ENCODE peak calls at places on chromosomes 11 and 22, in five cellular contexts. Z is SK-N-SH, A is neural progenitor cell, M is HCT116, S is MM.1S. T is an unnamed sample. For H3K4me1, the result is how much of the 10 kb centered on the place peaks cover.

GRCh38 chr11:12193515-12194336 is 83.3 kb downstream of the MICAL2 start:
- DNase-seq in Z (no peak), A (no peak), M (no peak), S (no peak), T (no peak)

GRCh38 chr11:22130462-22131053 is 62.3 kb upstream of the ANO5 start:
- DNase-seq in Z (peak), A (peak), M (no peak), S (peak), T (peak)

GRCh38 chr22:31082606-31083376 is 1.7 kb downstream of the SMTN start:
- DNase-seq in Z (peak), A (peak), M (peak), S (no peak), T (peak)

GRCh38 chr11:134139873-134140331 is 71.0 kb downstream of the JAM3 start:
- DNase-seq in Z (peak), A (peak), M (peak), S (peak), T (peak)

GRCh38 chr22:48701296-48702030 is 1126.2 kb downstream of the BRD1 start:
- DNase-seq in Z (no peak), A (peak), M (no peak), S (no peak), T (no peak)

GRCh38 chr22:18057568-18058209 is 20.1 kb upstream of the PEX26 start:
- DNase-seq in Z (no peak), A (no peak), M (peak), S (peak), T (peak)

GRCh38 chr22:38163844-38164577 is 17.6 kb downstream of the PLA2G6 start:
- DNase-seq in Z (peak), A (no peak), M (no peak), S (no peak), T (no peak)

GRCh38 chr11:2269601-2270321 is 627 bp downstream of the ASCL2 start:
- DNase-seq in Z (peak), A (peak), M (no peak), S (no peak), T (peak)

GRCh38 chr11:122209619-122210377 is 93.8 kb upstream of the BLID start:
- DNase-seq in Z (peak), A (no peak), M (no peak), S (no peak), T (peak)

GRCh38 chr22:26322179-26322905 is 106.7 kb upstream of the ASPHD2 start:
- DNase-seq in Z (no peak), A (no peak), M (peak), S (no peak), T (peak)

GRCh38 chr11:9601041-9601875 is 27.8 kb downstream of the WEE1 start:
- DNase-seq in Z (no peak), A (no peak), M (no peak), S (peak), T (peak)

GRCh38 chr22:44205713-44206645 is 25.3 kb downstream of the PARVG start:
- DNase-seq in Z (peak), A (no peak), M (no peak), S (no peak), T (no peak)

GRCh38 chr22:44209343-44209742 is 28.6 kb downstream of the PARVG start:
- DNase-seq in Z (no peak), A (no peak), M (no peak), S (no peak), T (no peak)

GRCh38 chr22:44207981-44208317 is 27.2 kb downstream of the PARVG start:
- DNase-seq in Z (no peak), A (no peak), M (no peak), S (no peak), T (no peak)

GRCh38 chr22:44206696-44207095 is 26.0 kb downstream of the PARVG start:
- DNase-seq in Z (peak), A (no peak), M (no peak), S (no peak), T (no peak)

DNA sequence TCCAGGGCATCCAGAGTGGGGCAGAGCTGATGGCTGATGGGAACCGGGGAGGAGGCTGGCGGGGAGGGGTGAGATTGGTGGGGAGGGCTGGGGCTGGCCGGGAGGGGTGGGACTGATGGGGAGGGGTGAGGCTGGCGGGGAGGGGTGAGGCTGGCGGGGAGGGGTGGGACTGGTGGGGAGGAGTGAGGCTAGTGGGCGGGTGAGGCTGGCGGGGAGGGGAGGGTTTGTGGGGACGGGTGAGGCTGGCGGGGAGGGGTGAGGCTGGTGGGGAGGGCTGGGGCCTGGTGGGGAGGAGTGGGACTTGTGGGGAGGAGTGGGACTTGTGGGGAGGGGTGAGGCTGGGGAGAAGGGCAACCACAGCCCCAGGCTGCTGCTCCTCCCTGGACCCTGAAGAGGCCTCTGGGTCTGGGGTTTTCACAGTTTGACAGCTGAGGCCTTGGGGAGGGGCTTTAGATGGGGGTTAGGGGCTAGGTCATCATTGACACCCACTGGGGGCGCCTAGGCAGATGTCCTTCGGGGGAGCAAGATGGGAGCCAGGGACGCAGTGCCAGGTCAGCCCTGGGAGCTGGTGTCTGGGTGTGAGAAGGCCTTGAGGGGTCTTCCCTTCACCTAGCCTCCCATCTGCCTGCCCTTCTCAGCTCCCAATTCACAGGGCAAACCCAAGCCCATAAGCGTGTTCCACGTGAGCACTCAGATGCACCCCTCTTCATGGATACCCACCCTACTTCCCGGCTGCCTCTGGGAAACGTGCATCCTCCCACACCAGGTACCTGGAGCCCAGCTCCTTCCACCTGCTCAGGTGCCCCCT is 26.7 kb downstream of the PARVG start:
- DNase-seq in Z (peak), A (no peak), M (no peak), S (no peak), T (no peak)
- TF ChIP-seq EZH2phosphoT487 in Z (no peak), A (no peak), M (no peak), S (no peak), T (no peak)

DNA sequence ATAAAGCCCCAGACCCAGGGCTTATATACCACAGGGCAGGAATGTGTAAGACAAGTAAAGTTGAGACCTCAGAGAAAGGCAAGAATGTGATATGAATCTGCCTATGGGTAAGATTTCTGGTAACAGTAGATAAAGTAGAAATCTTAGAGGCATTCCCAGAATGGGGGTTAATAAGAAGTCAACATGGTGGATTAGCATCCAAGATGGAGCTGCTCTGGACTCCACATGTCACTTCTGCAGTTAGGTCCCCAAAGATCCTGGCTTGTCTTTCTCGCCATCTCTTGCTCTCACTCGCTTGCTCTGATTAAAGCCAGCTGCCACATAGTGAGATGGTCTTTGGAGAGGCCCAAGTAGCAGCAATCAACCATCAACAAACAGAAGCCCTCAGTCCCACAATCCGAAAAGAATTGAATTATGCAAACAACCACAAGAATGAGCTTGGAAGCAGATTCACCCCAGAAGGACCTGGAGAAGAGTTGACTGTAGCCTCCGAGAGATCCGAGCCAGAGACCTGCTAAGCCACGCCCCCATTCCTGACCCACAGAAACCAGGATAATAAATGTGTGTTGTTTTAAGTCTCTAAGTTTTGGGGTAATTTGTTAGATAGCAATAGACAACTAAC is 5.4 kb upstream of the C11orf86 start:
- DNase-seq in Z (no peak), A (no peak), M (no peak), S (no peak), T (peak)
- H3K4me1 ChIP-seq in Z (under half), A (under half), M (under half), S (under half), T (half or more)

DNA sequence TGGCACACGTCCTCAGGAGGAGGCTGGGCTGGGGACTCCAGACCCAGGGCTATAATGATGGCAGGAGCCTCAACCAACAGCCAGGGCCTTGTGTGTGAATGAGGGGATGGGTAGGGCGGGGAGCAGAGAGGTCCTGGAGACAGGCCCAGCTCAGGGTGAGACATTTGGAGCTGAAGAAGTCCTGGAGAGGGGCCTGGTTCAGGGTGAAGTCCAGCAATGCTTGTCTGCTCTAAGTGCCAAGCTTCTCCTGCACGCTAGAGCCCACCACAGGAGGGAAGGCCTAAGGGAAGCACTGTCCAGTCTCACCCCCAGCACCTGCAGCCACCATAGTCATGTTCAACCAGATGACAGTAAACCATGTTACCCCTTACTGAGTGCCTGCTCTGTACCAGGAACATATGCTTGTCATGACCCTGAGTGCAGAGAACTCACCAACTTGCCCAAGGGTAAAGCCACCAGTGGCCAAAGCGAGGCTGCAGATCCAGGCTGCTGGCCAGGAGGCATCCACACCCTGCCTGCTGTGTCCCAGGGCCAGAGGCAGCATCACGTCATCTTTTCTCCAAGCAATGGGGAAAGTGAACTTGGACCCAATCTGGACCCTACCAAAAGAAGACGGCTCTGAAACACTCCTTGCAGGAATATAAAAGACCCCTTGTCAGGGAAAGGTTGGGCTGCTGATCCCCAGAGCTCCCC is 24.0 kb downstream of the LMO1 start:
- DNase-seq in Z (no peak), A (no peak), M (no peak), S (no peak), T (peak)
- TF ChIP-seq EZH2phosphoT487 in Z (no peak), A (no peak), M (no peak), S (no peak), T (no peak)

GRCh38 chr22:46203590-46203980 is 46.5 kb downstream of the CDPF1 start:
- DNase-seq in Z (no peak), A (no peak), M (no peak), S (no peak), T (no peak)
- H3K4me1 ChIP-seq in Z (under half), A (under half), M (under half), S (under half), T (under half)

DNA sequence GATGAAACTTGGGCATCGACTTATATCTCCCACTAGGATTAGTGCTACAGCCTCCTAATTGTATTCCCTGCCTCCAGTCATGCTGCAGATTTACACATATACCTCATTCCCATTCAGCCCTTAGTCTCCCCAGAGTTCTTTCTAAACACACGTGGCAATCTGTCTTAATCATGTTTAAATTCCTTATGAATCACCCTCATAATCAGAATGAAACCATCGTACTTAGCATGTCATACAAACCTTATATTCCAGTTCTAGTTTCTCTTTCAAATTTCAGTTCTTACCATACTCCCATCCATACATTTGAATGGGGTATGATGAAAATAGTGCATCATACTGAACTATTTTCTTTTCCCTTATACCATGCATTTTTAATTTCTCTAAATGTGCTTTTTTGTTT is 6.0 kb upstream of the OR10A2 start:
- DNase-seq in Z (no peak), A (no peak), M (no peak), S (no peak), T (peak)
- TF ChIP-seq EZH2phosphoT487 in Z (no peak), A (no peak), M (no peak), S (no peak), T (no peak)

GRCh38 chr11:59218893-59219292 is 6.2 kb upstream of the MPEG1 start:
- DNase-seq in Z (no peak), A (peak), M (no peak), S (no peak), T (no peak)
- H3K4me1 ChIP-seq in Z (under half), A (under half), M (under half), S (under half), T (under half)

GRCh38 chr11:128926000-128926399 is 16.7 kb downstream of the TP53AIP1 start:
- DNase-seq in Z (no peak), A (no peak), M (no peak), S (no peak), T (no peak)

GRCh38 chr11:128927683-128928336 is 14.9 kb downstream of the TP53AIP1 start:
- DNase-seq in Z (no peak), A (no peak), M (no peak), S (no peak), T (no peak)

GRCh38 chr11:128927108-128927461 is 15.6 kb downstream of the TP53AIP1 start:
- DNase-seq in Z (no peak), A (no peak), M (no peak), S (no peak), T (no peak)

GRCh38 chr11:128928400-128928799 is 14.3 kb downstream of the TP53AIP1 start:
- DNase-seq in Z (no peak), A (no peak), M (no peak), S (peak), T (peak)

DNA sequence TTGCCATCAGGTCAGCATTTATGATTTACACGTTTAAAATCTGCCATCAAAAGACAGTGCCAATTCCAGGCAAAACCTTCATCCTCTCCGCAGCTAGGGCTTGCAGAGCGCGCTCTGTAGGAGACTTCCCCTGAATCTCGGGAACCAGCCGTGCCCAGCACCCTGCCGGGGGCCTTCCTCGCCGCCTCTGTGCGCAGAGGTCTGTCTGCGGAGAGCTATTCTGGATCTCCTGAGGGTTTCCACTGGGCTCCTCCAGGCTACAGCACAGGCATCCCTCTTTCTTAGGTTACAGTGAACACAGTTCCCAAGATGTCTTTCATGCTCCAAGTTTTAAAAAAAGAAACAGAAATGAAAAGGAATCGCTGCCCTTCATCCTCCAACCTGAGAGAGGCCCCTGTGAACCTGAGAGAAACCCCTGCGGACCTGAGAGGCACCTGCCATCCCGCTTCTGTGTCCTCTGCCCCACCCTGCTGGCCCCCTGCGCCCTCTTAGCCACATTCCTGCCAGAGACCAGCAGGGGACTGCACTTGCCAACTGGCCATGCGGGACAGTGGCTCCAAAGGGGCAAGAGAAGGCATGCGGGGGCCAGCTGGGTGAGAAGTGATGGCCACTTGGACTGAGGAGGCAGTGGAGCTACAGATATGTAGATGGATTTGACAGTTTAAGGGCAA is 16.1 kb downstream of the TP53AIP1 start:
- DNase-seq in Z (no peak), A (no peak), M (no peak), S (no peak), T (no peak)
- TF ChIP-seq EZH2phosphoT487 in Z (no peak), A (no peak), M (no peak), S (no peak), T (no peak)

GRCh38 chr22:44030702-44031082 is 6.6 kb downstream of the PARVB start:
- DNase-seq in Z (no peak), A (no peak), M (no peak), S (no peak), T (no peak)
- H3K4me1 ChIP-seq in Z (under half), A (under half), M (under half), S (under half), T (under half)

GRCh38 chr11:70242885-70243284 is 27.6 kb upstream of the PPFIA1 start:
- DNase-seq in Z (no peak), A (no peak), M (no peak), S (no peak), T (no peak)

GRCh38 chr11:70246196-70246595 is 24.3 kb upstream of the PPFIA1 start:
- DNase-seq in Z (no peak), A (no peak), M (no peak), S (no peak), T (no peak)

GRCh38 chr11:70243912-70244652 is 26.4 kb upstream of the PPFIA1 start:
- DNase-seq in Z (no peak), A (no peak), M (no peak), S (no peak), T (peak)

GRCh38 chr11:70247042-70247709 is 23.3 kb upstream of the PPFIA1 start:
- DNase-seq in Z (no peak), A (no peak), M (no peak), S (no peak), T (no peak)

DNA sequence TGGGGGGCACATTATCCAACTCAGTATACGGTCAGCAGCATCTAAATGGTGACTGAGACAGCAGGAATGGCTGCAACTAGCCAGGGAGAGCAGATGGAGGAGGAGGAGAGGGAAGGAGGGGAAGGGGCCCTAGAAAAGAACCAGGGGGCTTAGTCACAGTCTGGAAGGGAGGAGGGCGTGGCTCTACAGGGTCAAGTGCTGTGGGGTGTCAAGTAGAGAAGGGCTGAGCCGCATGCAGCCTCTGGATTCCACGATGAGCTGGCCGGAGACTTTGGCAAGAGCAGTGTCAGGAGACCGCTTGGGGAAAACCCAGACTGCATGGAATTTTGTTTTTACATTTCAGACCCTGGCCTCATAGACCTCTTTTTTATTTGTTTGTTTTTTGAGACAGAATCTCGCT is 25.8 kb upstream of the PPFIA1 start:
- DNase-seq in Z (no peak), A (no peak), M (no peak), S (no peak), T (peak)
- TF ChIP-seq EZH2phosphoT487 in Z (no peak), A (no peak), M (no peak), S (no peak), T (no peak)

GRCh38 chr11:118903204-118904015 is 19.7 kb downstream of the CXCR5 start:
- DNase-seq in Z (no peak), A (no peak), M (no peak), S (no peak), T (no peak)
- H3K4me1 ChIP-seq in Z (under half), A (under half), M (under half), S (under half), T (under half)